ENCODE peak calls at places on chromosome X, in five cellular contexts. J is activated B cell treated with CpG ODN at 0.5 μM for 24 hours, A is heart right ventricle, B is right lobe of liver, F is lower leg skin. R is an unnamed sample.

GRCh38 chrX:37825225-37825842 is 22.0 kb downstream of the DYNLT3 start:
- DNase-seq in J (no peak), A (peak), B (no peak), F (no peak), R (no peak)

GRCh38 chrX:108090474-108091265 is 672 bp downstream of the PSMD10 start:
- DNase-seq in J (no peak), A (no peak), B (no peak), F (no peak), R (no peak)

GRCh38 chrX:63922221-63922620 is 137.2 kb upstream of the ARHGEF9 start:
- DNase-seq in J (no peak), A (no peak), B (no peak), F (no peak), R (no peak)

GRCh38 chrX:43728002-43728401 is 71.9 kb downstream of the MAOA start:
- DNase-seq in J (no peak), A (no peak), B (no peak), F (no peak), R (no peak)

GRCh38 chrX:129961180-129962083 is 21.0 kb upstream of the BCORL1 start:
- DNase-seq in J (peak), A (peak), B (peak), F (peak), R (no peak)

GRCh38 chrX:41122664-41123257 is 37.5 kb downstream of the USP9X start:
- DNase-seq in J (no peak), A (no peak), B (no peak), F (no peak), R (no peak)

GRCh38 chrX:153061732-153062131 is 5.5 kb downstream of the PNMA3 start:
- DNase-seq in J (no peak), A (no peak), B (no peak), F (no peak), R (no peak)

GRCh38 chrX:15416133-15416993 is 32.1 kb upstream of the VEGFD start:
- DNase-seq in J (no peak), A (no peak), B (no peak), F (no peak), R (no peak)

GRCh38 chrX:108945883-108946523 is 209.6 kb upstream of the IRS4 start:
- DNase-seq in J (no peak), A (no peak), B (no peak), F (peak), R (peak)

GRCh38 chrX:4579999-4580398 is 866.5 kb upstream of the PRKX start:
- DNase-seq in J (no peak), A (no peak), B (no peak), F (no peak), R (no peak)

GRCh38 chrX:106791495-106791894 is 11.0 kb upstream of the TBC1D8B start:
- DNase-seq in J (no peak), A (no peak), B (no peak), F (no peak), R (no peak)

GRCh38 chrX:72128881-72129280 is 2.8 kb downstream of the RTL5 start:
- DNase-seq in J (no peak), A (no peak), B (no peak), F (peak), R (peak)

GRCh38 chrX:86002076-86002896 is 45.1 kb downstream of the CHM start:
- DNase-seq in J (no peak), A (no peak), B (no peak), F (no peak), R (no peak)

GRCh38 chrX:143437439-143437838 is 79.8 kb downstream of the SPANXN3 start:
- DNase-seq in J (no peak), A (no peak), B (no peak), F (no peak), R (no peak)

GRCh38 chrX:48278958-48279357 is 23.8 kb downstream of the SSX1 start:
- DNase-seq in J (no peak), A (peak), B (no peak), F (no peak), R (no peak)

GRCh38 chrX:122188751-122189150 is 995.3 kb upstream of the GRIA3 start:
- DNase-seq in J (no peak), A (no peak), B (no peak), F (no peak), R (no peak)

GRCh38 chrX:134619838-134620237 is 38.4 kb downstream of the PLAC1 start:
- DNase-seq in J (no peak), A (no peak), B (no peak), F (no peak), R (no peak)

GRCh38 chrX:40281341-40282005 is 183.7 kb upstream of the BCOR start:
- DNase-seq in J (no peak), A (no peak), B (no peak), F (no peak), R (no peak)

GRCh38 chrX:154049209-154050112 is 29.8 kb upstream of the IRAK1 start:
- DNase-seq in J (no peak), A (no peak), B (no peak), F (no peak), R (no peak)

GRCh38 chrX:115189110-115189509 is at the start of gene RBMXL3:
- DNase-seq in J (no peak), A (no peak), B (no peak), F (no peak), R (no peak)

GRCh38 chrX:132591719-132592275 is 103.0 kb upstream of the MBNL3 start:
- DNase-seq in J (no peak), A (no peak), B (no peak), F (no peak), R (no peak)

GRCh38 chrX:117972681-117973080 is 143.9 kb downstream of the KLHL13 start:
- DNase-seq in J (no peak), A (peak), B (no peak), F (no peak), R (no peak)

GRCh38 chrX:39969099-39969825 is 128.5 kb downstream of the BCOR start:
- DNase-seq in J (no peak), A (peak), B (no peak), F (no peak), R (no peak)

GRCh38 chrX:20663287-20663686 is 396.6 kb upstream of the RPS6KA3 start:
- DNase-seq in J (no peak), A (no peak), B (no peak), F (no peak), R (no peak)

GRCh38 chrX:101682723-101683122 is 23.1 kb upstream of the ARMCX2 start:
- DNase-seq in J (no peak), A (no peak), B (no peak), F (no peak), R (no peak)

GRCh38 chrX:3549442-3549875 is 164.0 kb downstream of the PRKX start:
- DNase-seq in J (no peak), A (peak), B (no peak), F (no peak), R (no peak)

GRCh38 chrX:87392369-87392768 is 125.2 kb upstream of the KLHL4 start:
- DNase-seq in J (no peak), A (no peak), B (no peak), F (no peak), R (no peak)

GRCh38 chrX:134670241-134670811 is 12.1 kb upstream of the PLAC1 start:
- DNase-seq in J (no peak), A (no peak), B (no peak), F (no peak), R (no peak)

GRCh38 chrX:130994671-130995070 is 63.5 kb upstream of the ARHGAP36 start:
- DNase-seq in J (no peak), A (no peak), B (no peak), F (no peak), R (no peak)

GRCh38 chrX:154381271-154381670 is 2.2 kb downstream of the EMD start:
- DNase-seq in J (no peak), A (no peak), B (no peak), F (no peak), R (no peak)

GRCh38 chrX:80138938-80139337 is 124.4 kb downstream of the TBX22 start:
- DNase-seq in J (no peak), A (no peak), B (no peak), F (no peak), R (no peak)

GRCh38 chrX:154411322-154411980 is at the start of gene TAFAZZIN:
- DNase-seq in J (peak), A (peak), B (peak), F (peak), R (no peak)

GRCh38 chrX:84729809-84730208 is 227.6 kb upstream of the HDX start:
- DNase-seq in J (no peak), A (no peak), B (no peak), F (no peak), R (no peak)

GRCh38 chrX:12065251-12065650 is 73.0 kb upstream of the FRMPD4 start:
- DNase-seq in J (no peak), A (no peak), B (no peak), F (no peak), R (no peak)

GRCh38 chrX:133749951-133750350 is 235.4 kb downstream of the GPC3 start:
- DNase-seq in J (no peak), A (no peak), B (no peak), F (no peak), R (no peak)

GRCh38 chrX:23779025-23779424 is 3.9 kb upstream of the SAT1 start:
- DNase-seq in J (no peak), A (no peak), B (no peak), F (no peak), R (no peak)

GRCh38 chrX:108735087-108735679 is 1.2 kb downstream of the IRS4 start:
- DNase-seq in J (no peak), A (no peak), B (peak), F (no peak), R (no peak)

GRCh38 chrX:96770315-96770714 is 85.7 kb downstream of the DIAPH2 start:
- DNase-seq in J (no peak), A (no peak), B (no peak), F (no peak), R (no peak)
- TF ChIP-seq CTCF in J (no peak), A (peak), B (peak), F (no peak), R (no peak)

GRCh38 chrX:120514236-120514635 is 45.1 kb upstream of the LAMP2 start:
- DNase-seq in J (no peak), A (no peak), B (no peak), F (no peak), R (no peak)
- TF ChIP-seq CTCF in J (no peak), A (peak), B (peak), F (no peak), R (no peak)

DNA sequence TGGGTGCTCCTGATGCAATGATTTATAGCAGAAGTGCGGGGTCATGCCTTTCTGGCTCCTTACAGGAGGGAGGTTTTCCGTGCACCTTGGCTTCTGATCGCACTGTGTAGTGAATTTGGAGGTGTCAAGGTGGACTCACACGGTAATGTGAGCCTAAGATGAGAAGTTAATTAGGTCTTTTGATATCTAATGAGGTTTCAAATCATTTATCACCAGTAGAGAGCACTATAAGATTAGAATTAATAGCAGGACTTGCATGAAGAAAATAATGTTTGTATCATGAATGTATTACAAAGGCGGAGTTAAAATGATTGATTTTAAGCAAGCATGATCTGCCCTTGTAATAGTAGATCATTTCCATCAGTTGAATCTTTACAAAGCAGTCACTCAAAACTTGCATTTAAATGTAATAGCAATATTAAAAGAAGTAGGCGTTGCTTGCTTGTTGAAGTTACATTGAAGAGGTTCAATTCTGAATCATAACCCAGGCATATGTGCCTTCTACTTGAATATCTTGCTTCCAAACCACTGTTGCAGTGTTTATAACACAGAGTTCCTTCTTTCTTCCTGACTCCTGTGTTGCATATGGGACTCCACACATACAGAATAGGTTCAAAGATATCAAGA is 152.1 kb downstream of the FMR1NB start:
- DNase-seq in J (no peak), A (no peak), B (no peak), F (no peak), R (no peak)
- TF ChIP-seq CTCF in J (no peak), A (peak), B (no peak), F (no peak), R (no peak)

DNA sequence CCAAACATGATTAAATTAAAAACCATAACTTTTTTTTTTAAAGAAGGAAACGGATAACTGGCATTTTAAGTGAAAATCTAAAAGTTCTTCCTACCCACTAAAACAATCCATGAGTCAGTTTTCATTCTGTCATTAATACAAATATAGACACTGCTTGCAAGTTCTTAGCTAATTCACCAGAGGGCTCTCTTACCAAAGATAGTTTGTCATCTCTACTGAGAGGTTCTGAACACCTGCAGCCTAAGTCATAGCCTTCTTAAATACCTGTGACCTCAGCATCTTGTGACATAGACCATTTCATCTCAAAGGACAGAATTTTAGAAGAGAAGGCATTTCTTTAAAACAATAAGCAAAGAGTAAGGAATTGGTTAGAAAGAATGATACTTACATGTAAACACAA is 65.3 kb upstream of the FAM120C start:
- DNase-seq in J (no peak), A (no peak), B (no peak), F (no peak), R (no peak)
- TF ChIP-seq CTCF in J (no peak), A (peak), B (peak), F (no peak), R (no peak)

GRCh38 chrX:66043584-66043983 is 3.7 kb upstream of the VSIG4 start:
- DNase-seq in J (no peak), A (no peak), B (no peak), F (no peak), R (no peak)

GRCh38 chrX:66038115-66038514 is 1.8 kb downstream of the VSIG4 start:
- DNase-seq in J (no peak), A (no peak), B (no peak), F (no peak), R (no peak)

GRCh38 chrX:66035667-66036066 is 4.2 kb downstream of the VSIG4 start:
- DNase-seq in J (no peak), A (no peak), B (no peak), F (no peak), R (no peak)

GRCh38 chrX:66042307-66043077 is 2.6 kb upstream of the VSIG4 start:
- DNase-seq in J (no peak), A (no peak), B (no peak), F (no peak), R (no peak)

DNA sequence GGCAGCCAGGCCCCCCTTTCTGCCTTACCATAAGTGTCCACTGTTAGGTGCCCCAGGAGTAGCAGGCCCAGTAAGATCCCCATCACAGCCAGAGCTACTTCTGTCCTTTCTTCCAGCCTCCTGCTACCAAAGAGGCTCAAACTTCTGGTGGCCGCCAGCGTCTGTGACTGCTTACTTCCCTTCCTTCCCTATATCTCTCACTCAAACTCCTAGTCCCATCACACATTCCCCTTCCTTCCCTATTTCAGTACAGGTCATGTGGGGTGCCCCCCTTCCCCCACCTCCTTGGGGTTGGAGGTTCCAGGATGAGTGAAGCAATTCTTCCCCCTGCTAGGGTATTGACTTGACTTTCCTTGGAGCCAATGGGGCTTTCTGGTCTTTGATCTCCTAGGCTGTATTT is at the start of gene VSIG4:
- DNase-seq in J (no peak), A (no peak), B (no peak), F (no peak), R (no peak)
- TF ChIP-seq CTCF in J (no peak), A (no peak), B (no peak), F (no peak), R (no peak)